ENCODE peak calls at places on chromosome 16, in eight cellular contexts. U is GM23338; K is naive thymus-derived CD4-positive, alpha-beta T cell; E is heart right ventricle; W is H1; P is cardiac muscle cell; T is ascending aorta; O is A673. Q is an unnamed sample. For H3K4me1 and H3K27me3, the result is how much of the 10 kb centered on the place peaks cover.

GRCh38 chr16:29809850-29810698 is 1.9 kb upstream of the PRRT2 start:
- DNase-seq in U (peak), K (peak), E (no peak), W (no peak), P (no peak), T (no peak), O (peak), Q (no peak)

GRCh38 chr16:89827383-89828198 is 684 bp upstream of the SPIRE2 start:
- DNase-seq in U (peak), K (no peak), E (peak), W (peak), P (peak), T (no peak), O (peak), Q (peak)

GRCh38 chr16:5604770-5605169 is 507.2 kb upstream of the EEF2KMT start:
- DNase-seq in U (peak), K (no peak), E (no peak), W (no peak), P (peak), T (no peak), O (peak), Q (no peak)

GRCh38 chr16:25614836-25615235 is 76.9 kb upstream of the HS3ST4 start:
- DNase-seq in U (no peak), K (no peak), E (no peak), W (no peak), P (no peak), T (no peak), O (no peak), Q (no peak)

GRCh38 chr16:69476920-69477418 is 52.5 kb downstream of the CYB5B start:
- DNase-seq in U (no peak), K (no peak), E (no peak), W (no peak), P (no peak), T (no peak), O (peak), Q (no peak)

GRCh38 chr16:28494141-28494851 is at the start of gene APOBR:
- DNase-seq in U (no peak), K (peak), E (no peak), W (no peak), P (no peak), T (peak), O (no peak), Q (peak)

GRCh38 chr16:4131621-4132020 is 15.4 kb upstream of the ADCY9 start:
- DNase-seq in U (no peak), K (no peak), E (no peak), W (no peak), P (no peak), T (no peak), O (no peak), Q (no peak)

GRCh38 chr16:3950343-3951193 is 70.1 kb upstream of the CREBBP start:
- DNase-seq in U (no peak), K (no peak), E (peak), W (no peak), P (no peak), T (peak), O (peak), Q (peak)

GRCh38 chr16:51877686-51878085 is 669.3 kb downstream of the TOX3 start:
- DNase-seq in U (no peak), K (no peak), E (no peak), W (no peak), P (no peak), T (no peak), O (no peak), Q (no peak)

GRCh38 chr16:19840524-19841110 is 44.0 kb downstream of the GPRC5B start:
- DNase-seq in U (no peak), K (no peak), E (no peak), W (no peak), P (peak), T (no peak), O (no peak), Q (no peak)

GRCh38 chr16:1543085-1543896 is 9.8 kb downstream of the TMEM204 start:
- DNase-seq in U (peak), K (peak), E (peak), W (no peak), P (peak), T (peak), O (peak), Q (peak)

GRCh38 chr16:46466239-46466638 is 154.9 kb downstream of the SHCBP1 start:
- DNase-seq in U (no peak), K (no peak), E (no peak), W (no peak), P (no peak), T (no peak), O (no peak), Q (no peak)

GRCh38 chr16:27199747-27200146 is 3.6 kb upstream of the KDM8 start:
- DNase-seq in U (no peak), K (peak), E (no peak), W (no peak), P (no peak), T (no peak), O (peak), Q (no peak)

GRCh38 chr16:70689035-70689969 is 3.4 kb upstream of the MTSS2 start:
- DNase-seq in U (no peak), K (no peak), E (peak), W (no peak), P (no peak), T (no peak), O (no peak), Q (peak)

GRCh38 chr16:70687172-70687531 is 1.3 kb upstream of the MTSS2 start:
- DNase-seq in U (no peak), K (peak), E (peak), W (no peak), P (no peak), T (no peak), O (no peak), Q (no peak)

GRCh38 chr16:70687671-70688265 is 1.9 kb upstream of the MTSS2 start:
- DNase-seq in U (no peak), K (peak), E (peak), W (no peak), P (no peak), T (no peak), O (no peak), Q (no peak)

GRCh38 chr16:70686376-70687171 is 721 bp upstream of the MTSS2 start:
- DNase-seq in U (no peak), K (peak), E (no peak), W (no peak), P (no peak), T (no peak), O (no peak), Q (peak)

DNA sequence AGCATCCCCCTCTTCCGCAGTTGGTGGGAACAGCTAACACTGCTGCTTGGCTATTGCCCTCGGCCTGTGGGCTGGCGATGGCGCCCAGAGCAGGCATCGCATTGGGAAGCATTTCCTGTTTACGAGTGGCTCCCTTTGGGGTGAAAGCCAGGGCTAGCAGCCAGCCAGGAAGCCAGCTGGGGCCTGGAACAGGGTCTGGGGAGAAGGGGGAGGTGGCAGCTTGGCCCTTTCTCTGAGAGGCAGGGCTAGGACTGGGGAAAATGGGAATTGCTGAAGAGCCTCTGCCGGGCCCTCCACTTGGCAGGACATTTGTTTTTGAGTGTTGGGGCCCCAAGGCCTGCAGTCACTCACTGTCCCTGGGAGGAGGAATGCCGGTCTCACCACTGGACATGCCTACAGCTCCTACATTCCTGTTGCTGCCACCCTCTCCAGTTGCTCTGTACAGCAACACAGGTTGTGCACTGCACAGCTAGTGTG is 2.5 kb upstream of the MTSS2 start:
- DNase-seq in U (peak), K (peak), E (peak), W (no peak), P (peak), T (no peak), O (peak), Q (peak)
- H3K4me1 ChIP-seq in U (under half), K (under half), E (half or more), W (under half), P (half or more), T (under half), O (under half), Q (half or more)

GRCh38 chr16:88629835-88630234 is 8.5 kb upstream of the IL17C start:
- DNase-seq in U (no peak), K (no peak), E (no peak), W (no peak), P (no peak), T (no peak), O (no peak), Q (no peak)
- H3K27ac ChIP-seq in U (peak), K (no peak), E (no peak), W (no peak), P (no peak), T (no peak), O (no peak), Q (no peak)

GRCh38 chr16:86367291-86368072 is 142.8 kb upstream of the FOXF1 start:
- DNase-seq in U (no peak), K (no peak), E (no peak), W (no peak), P (no peak), T (no peak), O (no peak), Q (no peak)
- H3K27me3 ChIP-seq in U (under half), K (under half), E (half or more), W (under half), P (under half), T (under half), O (half or more), Q (under half)

GRCh38 chr16:10941127-10941933 is 938 bp downstream of the DEXI start:
- DNase-seq in U (peak), K (no peak), E (no peak), W (peak), P (no peak), T (no peak), O (no peak), Q (no peak)
- H3K4me1 ChIP-seq in U (under half), K (half or more), E (half or more), W (under half), P (under half), T (under half), O (under half), Q (half or more)

DNA sequence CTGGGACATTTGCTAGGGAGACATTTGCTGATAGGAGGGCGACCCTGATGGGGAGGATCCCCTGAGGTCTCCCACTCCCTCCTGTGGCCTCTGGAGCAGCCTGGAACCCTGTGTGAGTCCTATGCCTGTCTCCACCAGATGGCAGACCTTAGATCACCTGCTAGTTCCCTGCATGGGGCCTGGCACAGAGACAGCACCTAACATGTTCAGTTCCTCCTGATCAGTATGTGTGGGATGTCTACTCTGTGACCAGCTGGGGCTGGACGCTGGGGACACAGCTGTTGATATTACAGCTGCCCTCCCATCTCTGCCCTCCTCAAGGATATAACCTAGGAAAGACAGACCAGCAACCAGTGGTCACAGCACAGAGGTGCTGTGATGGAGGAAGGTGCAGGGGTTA is 1.1 kb upstream of the ADCY7 start:
- DNase-seq in U (no peak), K (peak), E (no peak), W (no peak), P (no peak), T (no peak), O (no peak), Q (no peak)
- H3K27ac ChIP-seq in U (no peak), K (peak), E (no peak), W (no peak), P (no peak), T (peak), O (no peak), Q (no peak)

GRCh38 chr16:49276646-49277385 is 4.8 kb downstream of the CBLN1 start:
- DNase-seq in U (peak), K (no peak), E (no peak), W (peak), P (no peak), T (no peak), O (no peak), Q (no peak)

GRCh38 chr16:49277766-49278566 is 3.7 kb downstream of the CBLN1 start:
- DNase-seq in U (peak), K (no peak), E (no peak), W (peak), P (no peak), T (no peak), O (no peak), Q (no peak)

GRCh38 chr16:49278567-49278827 is 3.1 kb downstream of the CBLN1 start:
- DNase-seq in U (no peak), K (no peak), E (no peak), W (no peak), P (no peak), T (no peak), O (no peak), Q (no peak)

GRCh38 chr16:49275870-49276269 is 5.8 kb downstream of the CBLN1 start:
- DNase-seq in U (no peak), K (no peak), E (no peak), W (no peak), P (no peak), T (no peak), O (no peak), Q (peak)

GRCh38 chr16:49277386-49277742 is 4.3 kb downstream of the CBLN1 start:
- DNase-seq in U (peak), K (no peak), E (no peak), W (peak), P (no peak), T (no peak), O (no peak), Q (no peak)
- H3K27me3 ChIP-seq in U (half or more), K (under half), E (half or more), W (half or more), P (half or more), T (under half), O (half or more), Q (half or more)